ENCODE peak calls at places on chromosomes 2 and 18, in five cellular contexts. H is naive thymus-derived CD4-positive, alpha-beta T cell; P is H1; J is fibroblast of pulmonary artery; X is skeletal muscle cell. O is an unnamed sample.
A peak's percentile ranks its signal among the peaks of the same experiment; 100 is the strongest.

GRCh38 chr2:232750135-232750671 is 26.2 kb downstream of the KCNJ13 start:
- DNase-seq in J (no peak), P (no peak), X (no peak), H (no peak), O (no peak)

GRCh38 chr2:213279961-213280360 is 4.3 kb upstream of the SPAG16 start:
- DNase-seq in X (peak; percentile 48), P (no peak), J (peak; percentile 28), H (no peak), O (no peak)

GRCh38 chr2:214376631-214377624 is 33.9 kb upstream of the VWC2L start:
- DNase-seq in H (no peak), X (no peak), J (no peak), P (no peak), O (peak; percentile 7)

GRCh38 chr2:129896226-129897100 is 83.0 kb upstream of the RAB6C start:
- DNase-seq in X (no peak), H (no peak), J (no peak), P (no peak), O (no peak)

GRCh38 chr2:62270728-62271127 is 74.8 kb downstream of the B3GNT2 start:
- DNase-seq in X (no peak), H (no peak), J (peak; percentile 59), P (no peak), O (peak; percentile 30)

GRCh38 chr2:120470041-120470716 is 124.2 kb downstream of the INHBB start:
- DNase-seq in H (no peak), X (peak; percentile 91), P (no peak), J (peak; percentile 96), O (peak; percentile 81)

GRCh38 chr2:10072656-10073480 is 7.3 kb downstream of the CYS1 start:
- DNase-seq in X (peak; percentile 44), J (peak; percentile 91), P (peak; percentile 82), H (peak; percentile 77), O (peak; percentile 82)

GRCh38 chr2:12076810-12077209 is 330.4 kb downstream of the LPIN1 start:
- DNase-seq in H (no peak), J (peak; percentile 14), P (no peak), X (peak; percentile 41), O (peak; percentile 39)

GRCh38 chr2:60808330-60808801 is 52.3 kb downstream of the PAPOLG start:
- DNase-seq in H (no peak), P (peak; percentile 48), X (no peak), J (no peak), O (no peak)

GRCh38 chr2:181275643-181276070 is 181.5 kb upstream of the ITGA4 start:
- DNase-seq in J (no peak), P (no peak), X (no peak), H (peak; percentile 28), O (no peak)

GRCh38 chr2:25056391-25056821 is 14.5 kb downstream of the EFR3B start:
- DNase-seq in P (no peak), H (no peak), J (no peak), X (no peak), O (no peak)

GRCh38 chr2:130963849-130964793 is 127.4 kb downstream of the ARHGEF4 start:
- DNase-seq in P (peak; percentile 83), J (peak; percentile 11), H (no peak), X (no peak), O (no peak)

GRCh38 chr2:230684222-230685164 is 28.1 kb upstream of the CAB39 start:
- DNase-seq in J (peak; percentile 16), H (no peak), X (no peak), P (no peak), O (peak; percentile 68)

GRCh38 chr2:134232868-134233732 is 20.8 kb upstream of the MGAT5 start:
- DNase-seq in P (no peak), J (no peak), H (peak; percentile 57), X (no peak), O (peak; percentile 26)

GRCh38 chr2:36459725-36460137 is 104.2 kb downstream of the CRIM1 start:
- DNase-seq in X (no peak), J (peak; percentile 76), P (no peak), H (no peak), O (peak; percentile 75)

GRCh38 chr2:224520064-224520463 is 65.1 kb downstream of the CUL3 start:
- DNase-seq in P (no peak), H (no peak), X (peak; percentile 73), J (peak; percentile 78), O (peak; percentile 80)

GRCh38 chr2:12504443-12504842 is 212.3 kb upstream of the TRIB2 start:
- DNase-seq in H (no peak), X (no peak), P (no peak), J (peak; percentile 26), O (peak; percentile 54)

GRCh38 chr2:120466704-120467054 is 120.7 kb downstream of the INHBB start:
- DNase-seq in P (no peak), X (no peak), H (no peak), J (no peak), O (no peak)

GRCh38 chr2:226352941-226353558 is 446.6 kb downstream of the IRS1 start:
- DNase-seq in X (no peak), P (no peak), J (no peak), H (no peak), O (no peak)

GRCh38 chr2:61793389-61793836 is 60.4 kb downstream of the FAM161A start:
- DNase-seq in P (peak; percentile 87), X (no peak), H (peak; percentile 58), J (peak; percentile 66), O (peak; percentile 44)

GRCh38 chr2:229562472-229563127 is 151.8 kb downstream of the DNER start:
- DNase-seq in H (no peak), J (no peak), P (no peak), X (no peak), O (no peak)

GRCh38 chr2:222878877-222879601 is 18.2 kb downstream of the ACSL3 start:
- DNase-seq in J (peak; percentile 62), P (no peak), X (no peak), H (no peak), O (peak; percentile 61)

GRCh38 chr2:180077295-180077906 is 70.3 kb upstream of the CWC22 start:
- DNase-seq in X (no peak), P (no peak), J (peak; percentile 55), H (no peak), O (peak; percentile 55)

GRCh38 chr2:37361416-37361815 is 17.0 kb downstream of the QPCT start:
- DNase-seq in J (no peak), H (no peak), P (no peak), X (no peak), O (no peak)

GRCh38 chr18:46755315-46756171 is 1.3 kb downstream of the ST8SIA5 start:
- DNase-seq in P (peak; percentile 60), J (no peak), H (no peak), X (no peak), O (no peak)

GRCh38 chr2:38648107-38648761 is 17.7 kb upstream of the GALM start:
- DNase-seq in J (peak; percentile 34), P (no peak), X (no peak), H (no peak), O (no peak)

GRCh38 chr2:20349457-20350034 is 1.1 kb downstream of the PUM2 start:
- DNase-seq in J (no peak), P (no peak), H (no peak), X (no peak), O (no peak)

GRCh38 chr2:27039871-27040270 is 7.1 kb downstream of the TMEM214 start:
- DNase-seq in H (no peak), X (no peak), J (no peak), P (no peak), O (no peak)

GRCh38 chr2:127618551-127618950 is 27.4 kb upstream of the GPR17 start:
- DNase-seq in H (no peak), P (peak; percentile 30), X (no peak), J (no peak), O (no peak)

GRCh38 chr18:10062292-10062940 is 148.6 kb downstream of the VAPA start:
- DNase-seq in J (peak; percentile 4), X (no peak), P (no peak), H (no peak), O (peak; percentile 14)

GRCh38 chr2:11805920-11806319 is 59.5 kb downstream of the LPIN1 start:
- DNase-seq in H (no peak), P (no peak), J (no peak), X (no peak), O (no peak)

GRCh38 chr2:127392828-127393578 is 5.2 kb upstream of the MAP3K2 start:
- DNase-seq in P (no peak), X (no peak), H (no peak), J (no peak), O (no peak)

GRCh38 chr2:230866704-230867561 is 2.2 kb downstream of the ITM2C start:
- DNase-seq in J (peak; percentile 42), X (no peak), P (peak; percentile 45), H (peak; percentile 62), O (peak; percentile 40)

GRCh38 chr2:152730591-152731333 is 12.3 kb downstream of the ARL6IP6 start:
- DNase-seq in H (peak; percentile 39), P (no peak), X (no peak), J (peak; percentile 38), O (no peak)

GRCh38 chr2:209763106-209763505 is 8.5 kb upstream of the UNC80 start:
- DNase-seq in J (no peak), P (no peak), X (no peak), H (no peak), O (no peak)

GRCh38 chr2:209762564-209762963 is 9.1 kb upstream of the UNC80 start:
- DNase-seq in H (no peak), P (no peak), X (no peak), J (no peak), O (no peak)

GRCh38 chr2:209753020-209753419 is 18.6 kb upstream of the UNC80 start:
- DNase-seq in J (no peak), P (no peak), H (no peak), X (no peak), O (no peak)

DNA sequence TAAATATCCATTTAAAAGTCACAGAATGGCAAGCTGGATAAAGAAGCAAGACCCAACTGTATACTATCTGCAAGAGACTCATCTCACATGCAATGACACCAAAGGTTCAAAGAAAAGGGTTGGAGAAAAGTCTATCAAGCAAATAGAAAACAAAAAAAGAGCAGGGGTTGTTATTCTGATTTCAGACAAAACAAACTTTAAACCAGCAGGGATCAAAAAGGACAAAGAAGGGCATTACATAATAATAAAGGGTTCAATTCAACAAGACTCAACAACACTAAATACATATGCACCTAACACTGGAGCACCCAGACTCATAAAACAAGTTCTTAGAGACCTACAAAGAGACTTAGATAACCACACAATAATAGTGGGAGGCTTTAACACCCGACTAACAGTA is 14.4 kb upstream of the UNC80 start:
- DNase-seq in X (no peak), H (no peak), P (no peak), J (no peak), O (no peak)
- H3K4me3 ChIP-seq in X (no peak overlapping the region), H (no peak overlapping the region), P (no peak overlapping the region), J (no peak overlapping the region), O (no peak overlapping the region)

DNA sequence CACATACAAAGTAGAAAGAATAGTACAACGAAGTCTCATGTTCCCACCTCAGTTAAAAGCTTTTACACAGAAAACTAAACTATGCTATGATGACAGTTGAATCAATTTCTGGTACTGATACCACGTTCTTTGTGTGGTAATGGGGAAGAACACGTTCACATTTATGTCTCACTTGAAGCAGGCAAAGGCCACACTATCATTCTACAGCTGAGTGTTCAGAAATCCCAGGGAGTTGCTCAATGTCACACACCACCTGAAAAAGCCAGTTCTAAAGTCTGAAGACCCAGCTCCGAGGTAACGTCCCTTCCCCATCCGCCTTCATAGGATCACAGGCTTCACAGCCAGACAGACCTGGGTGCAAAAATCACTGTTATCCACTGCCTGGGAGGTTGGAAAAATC is 8.9 kb downstream of the RNF149 start:
- DNase-seq in J (no peak), H (no peak), X (no peak), P (no peak), O (no peak)
- H3K4me3 ChIP-seq in J (no peak overlapping the region), H (peak overlapping the region; percentile 36), X (no peak overlapping the region), P (no peak overlapping the region), O (no peak overlapping the region)

GRCh38 chr2:54574107-54574859 is 118.2 kb downstream of the SPTBN1 start:
- DNase-seq in J (peak; percentile 54), P (no peak), H (peak; percentile 85), X (no peak), O (no peak)
- H3K4me3 ChIP-seq in J (no peak overlapping the region), P (no peak overlapping the region), H (peak overlapping the region; percentile 58), X (no peak overlapping the region), O (no peak overlapping the region)

GRCh38 chr2:142130111-142131015 is 453 bp downstream of the LRP1B start:
- DNase-seq in J (peak; percentile 74), P (peak; percentile 78), X (no peak), H (no peak), O (peak; percentile 73)
- H3K4me3 ChIP-seq in J (peak overlapping the region; percentile 65), P (peak overlapping the region; percentile 71), X (peak overlapping the region; percentile 57), H (no peak overlapping the region), O (peak overlapping the region; percentile 61)

O was measured in astrocyte of the spinal cord.